ENCODE peak calls at places on chromosomes 4 and X, in seven cellular contexts. W is kidney, S is astrocyte of the spinal cord, T is Panc1, N is neural progenitor cell, K is epithelial cell of proximal tubule, L is fibroblast of mammary gland. J is an unnamed sample.

GRCh38 chr4:52983563-52984303 is 121.6 kb downstream of the RASL11B start:
- DNase-seq in W (no peak), S (peak), T (peak), N (peak), K (peak), L (peak), J (no peak)

GRCh38 chrX:153457136-153457825 is 11.4 kb upstream of the TREX2 start:
- DNase-seq in W (peak), S (no peak), T (no peak), N (no peak), K (no peak), L (no peak), J (no peak)

GRCh38 chr4:52968241-52968640 is 106.1 kb downstream of the RASL11B start:
- DNase-seq in W (no peak), S (no peak), T (no peak), N (no peak), K (no peak), L (no peak), J (no peak)

GRCh38 chr4:70705146-70705855 is 16.5 kb upstream of the RUFY3 start:
- DNase-seq in W (peak), S (peak), T (no peak), N (peak), K (no peak), L (peak), J (peak)

GRCh38 chrX:106037835-106038473 is 573 bp downstream of the SERPINA7 start:
- DNase-seq in W (no peak), S (no peak), T (no peak), N (no peak), K (no peak), L (no peak), J (no peak)

GRCh38 chrX:119871245-119871598 is 311 bp downstream of the RNF113A start:
- DNase-seq in W (peak), S (peak), T (peak), N (no peak), K (no peak), L (no peak), J (no peak)

GRCh38 chr4:384311-385010 is 46.8 kb downstream of the ZNF141 start:
- DNase-seq in W (no peak), S (no peak), T (no peak), N (no peak), K (no peak), L (no peak), J (no peak)

GRCh38 chr4:186203391-186203802 is 12.0 kb downstream of the CYP4V2 start:
- DNase-seq in W (no peak), S (no peak), T (no peak), N (no peak), K (no peak), L (no peak), J (no peak)

GRCh38 chrX:65407157-65407626 is 127.4 kb downstream of the LAS1L start:
- DNase-seq in W (no peak), S (no peak), T (no peak), N (peak), K (no peak), L (no peak), J (no peak)

GRCh38 chrX:10242036-10242435 is 85.3 kb downstream of the CLCN4 start:
- DNase-seq in W (no peak), S (no peak), T (no peak), N (no peak), K (no peak), L (no peak), J (no peak)

GRCh38 chr4:153252122-153252521 is 47.9 kb downstream of the TRIM2 start:
- DNase-seq in W (no peak), S (no peak), T (no peak), N (no peak), K (no peak), L (no peak), J (no peak)

GRCh38 chr4:140242357-140243284 is 88.6 kb upstream of the MAML3 start:
- DNase-seq in W (no peak), S (no peak), T (no peak), N (no peak), K (no peak), L (no peak), J (no peak)

GRCh38 chrX:9873952-9874351 is 87.7 kb downstream of the SHROOM2 start:
- DNase-seq in W (no peak), S (peak), T (peak), N (peak), K (no peak), L (no peak), J (peak)

GRCh38 chrX:141641138-141641537 is 51.6 kb downstream of the SPANXA2 start:
- DNase-seq in W (no peak), S (no peak), T (peak), N (no peak), K (no peak), L (no peak), J (no peak)

GRCh38 chr4:109368661-109369060 is 65.0 kb upstream of the SEC24B start:
- DNase-seq in W (no peak), S (peak), T (no peak), N (peak), K (no peak), L (no peak), J (no peak)

GRCh38 chrX:119817130-119817690 is 25.8 kb upstream of the RPL39 start:
- DNase-seq in W (no peak), S (no peak), T (no peak), N (no peak), K (no peak), L (peak), J (no peak)

GRCh38 chr4:139315221-139315675 is 13.0 kb upstream of the NDUFC1 start:
- DNase-seq in W (no peak), S (no peak), T (no peak), N (peak), K (peak), L (no peak), J (no peak)

GRCh38 chrX:68942141-68942540 is 113.3 kb downstream of the EFNB1 start:
- DNase-seq in W (no peak), S (no peak), T (no peak), N (no peak), K (no peak), L (no peak), J (peak)

GRCh38 chr4:158858410-158859189 is 89.8 kb downstream of the FNIP2 start:
- DNase-seq in W (no peak), S (peak), T (no peak), N (no peak), K (no peak), L (peak), J (no peak)

GRCh38 chr4:176357359-176358082 is 37.8 kb downstream of the SPCS3 start:
- DNase-seq in W (no peak), S (no peak), T (no peak), N (no peak), K (no peak), L (peak), J (no peak)
- H3K4me3 ChIP-seq in W (no peak), S (no peak), T (no peak), N (no peak), K (no peak), L (no peak), J (no peak)

GRCh38 chr4:173537628-173538147 is 7.7 kb upstream of the HAND2 start:
- DNase-seq in W (no peak), S (no peak), T (no peak), N (no peak), K (no peak), L (no peak), J (no peak)
- H3K4me3 ChIP-seq in W (no peak), S (no peak), T (peak), N (peak), K (no peak), L (peak), J (peak)

GRCh38 chr4:148515248-148515647 is 73.0 kb upstream of the NR3C2 start:
- DNase-seq in W (no peak), S (peak), T (no peak), N (no peak), K (peak), L (peak), J (no peak)

GRCh38 chr4:148510211-148510610 is 68.0 kb upstream of the NR3C2 start:
- DNase-seq in W (no peak), S (no peak), T (no peak), N (no peak), K (no peak), L (no peak), J (no peak)

GRCh38 chr4:148514041-148514440 is 71.8 kb upstream of the NR3C2 start:
- DNase-seq in W (no peak), S (no peak), T (no peak), N (no peak), K (no peak), L (peak), J (no peak)

DNA sequence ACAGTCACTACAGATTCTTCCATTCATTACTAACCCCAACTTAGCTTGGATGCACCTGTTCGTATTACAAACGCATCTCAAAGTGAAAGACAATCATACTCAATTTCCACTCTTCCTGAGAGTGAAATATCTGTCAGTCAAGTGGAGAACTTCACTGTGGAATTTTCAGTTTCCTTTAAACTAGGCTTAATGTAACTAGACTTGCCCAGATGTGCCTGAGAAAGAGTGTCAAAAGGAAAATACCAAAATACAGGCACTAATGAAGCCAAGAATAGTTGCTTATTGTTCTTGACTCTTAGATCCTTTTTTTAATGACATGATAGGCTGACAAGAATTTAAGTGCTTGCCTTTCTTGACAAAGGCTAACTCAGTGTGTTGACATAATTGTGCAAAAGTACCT is 72.4 kb upstream of the NR3C2 start:
- DNase-seq in W (no peak), S (no peak), T (no peak), N (no peak), K (no peak), L (no peak), J (no peak)
- H3K4me3 ChIP-seq in W (no peak), S (no peak), T (no peak), N (no peak), K (no peak), L (no peak), J (no peak)

GRCh38 chr4:88597970-88598369 is 5.7 kb downstream of the HERC3 start:
- DNase-seq in W (no peak), S (no peak), T (no peak), N (peak), K (no peak), L (no peak), J (no peak)

GRCh38 chr4:88599298-88599697 is 7.0 kb downstream of the HERC3 start:
- DNase-seq in W (no peak), S (peak), T (no peak), N (no peak), K (no peak), L (peak), J (no peak)

GRCh38 chr4:88599714-88600113 is 7.4 kb downstream of the HERC3 start:
- DNase-seq in W (no peak), S (no peak), T (no peak), N (no peak), K (no peak), L (no peak), J (no peak)

GRCh38 chr4:88604978-88605678 is 12.8 kb downstream of the HERC3 start:
- DNase-seq in W (no peak), S (no peak), T (no peak), N (no peak), K (no peak), L (no peak), J (no peak)

GRCh38 chr4:88600129-88600849 is 8.0 kb downstream of the HERC3 start:
- DNase-seq in W (no peak), S (peak), T (no peak), N (no peak), K (no peak), L (peak), J (no peak)
- H3K4me3 ChIP-seq in W (peak), S (no peak), T (no peak), N (no peak), K (peak), L (no peak), J (no peak)

DNA sequence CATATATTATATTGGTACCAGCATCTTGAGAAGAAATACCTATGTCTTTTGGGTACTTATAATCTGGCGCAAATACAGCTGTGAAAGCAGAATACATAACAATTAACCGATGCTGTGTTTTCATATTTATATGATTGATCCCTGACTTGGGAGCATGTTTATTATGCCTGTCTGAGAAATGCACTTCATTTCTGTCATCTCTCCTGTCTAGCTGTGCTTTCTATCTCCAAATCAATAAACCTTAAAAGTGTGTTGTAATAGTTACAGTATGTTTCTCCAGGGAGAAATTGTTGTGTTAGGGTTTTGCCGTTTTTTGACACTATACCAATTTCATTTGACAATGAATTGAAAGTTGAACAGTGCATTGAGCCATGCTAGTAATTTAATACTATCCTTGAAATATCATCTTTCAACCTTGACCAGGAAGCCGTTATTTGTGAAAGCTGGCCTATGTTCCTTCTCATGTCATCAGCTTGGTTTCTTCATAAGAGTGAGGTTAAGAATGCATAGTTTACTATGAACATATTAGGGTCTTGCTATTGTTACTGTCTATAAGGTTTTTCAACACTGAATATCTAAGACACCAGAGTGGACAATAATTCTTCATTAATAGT is 206.2 kb upstream of the PCDH18 start:
- DNase-seq in W (no peak), S (no peak), T (no peak), N (no peak), K (no peak), L (peak), J (no peak)
- H3K4me3 ChIP-seq in W (no peak), S (no peak), T (no peak), N (no peak), K (no peak), L (no peak), J (no peak)

DNA sequence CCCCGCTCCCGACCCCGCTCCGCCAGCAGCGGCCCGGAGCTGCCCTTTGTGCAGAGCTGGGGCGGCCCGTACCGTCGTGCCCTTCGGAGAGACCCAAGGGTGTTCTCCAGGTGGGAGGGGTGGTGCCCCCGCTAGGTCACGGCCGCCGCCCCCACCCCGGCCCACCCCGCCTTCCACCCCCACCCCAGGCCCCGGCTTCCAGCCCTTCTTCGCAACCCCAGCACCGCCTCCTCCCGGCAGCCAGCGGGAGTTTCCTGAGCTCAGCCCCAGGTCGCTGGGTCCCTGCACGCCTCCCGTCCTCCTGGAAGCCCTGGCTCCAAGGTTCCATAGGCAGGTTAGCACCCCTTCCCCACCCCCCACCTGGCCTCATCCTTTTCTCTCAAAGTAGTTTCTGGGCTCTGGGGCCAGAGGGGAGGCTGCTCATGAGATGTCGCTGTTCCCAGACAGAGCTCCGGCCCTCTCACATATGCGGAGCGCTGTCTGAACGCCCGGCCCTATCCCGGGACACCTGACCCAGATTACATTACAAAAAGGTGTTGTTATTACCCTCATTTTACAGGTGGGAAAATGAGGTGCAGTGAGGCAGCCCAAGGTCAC is 25.2 kb upstream of the FGFR3 start:
- DNase-seq in W (no peak), S (peak), T (no peak), N (peak), K (no peak), L (peak), J (peak)
- H3K4me3 ChIP-seq in W (peak), S (peak), T (peak), N (peak), K (peak), L (peak), J (peak)

DNA sequence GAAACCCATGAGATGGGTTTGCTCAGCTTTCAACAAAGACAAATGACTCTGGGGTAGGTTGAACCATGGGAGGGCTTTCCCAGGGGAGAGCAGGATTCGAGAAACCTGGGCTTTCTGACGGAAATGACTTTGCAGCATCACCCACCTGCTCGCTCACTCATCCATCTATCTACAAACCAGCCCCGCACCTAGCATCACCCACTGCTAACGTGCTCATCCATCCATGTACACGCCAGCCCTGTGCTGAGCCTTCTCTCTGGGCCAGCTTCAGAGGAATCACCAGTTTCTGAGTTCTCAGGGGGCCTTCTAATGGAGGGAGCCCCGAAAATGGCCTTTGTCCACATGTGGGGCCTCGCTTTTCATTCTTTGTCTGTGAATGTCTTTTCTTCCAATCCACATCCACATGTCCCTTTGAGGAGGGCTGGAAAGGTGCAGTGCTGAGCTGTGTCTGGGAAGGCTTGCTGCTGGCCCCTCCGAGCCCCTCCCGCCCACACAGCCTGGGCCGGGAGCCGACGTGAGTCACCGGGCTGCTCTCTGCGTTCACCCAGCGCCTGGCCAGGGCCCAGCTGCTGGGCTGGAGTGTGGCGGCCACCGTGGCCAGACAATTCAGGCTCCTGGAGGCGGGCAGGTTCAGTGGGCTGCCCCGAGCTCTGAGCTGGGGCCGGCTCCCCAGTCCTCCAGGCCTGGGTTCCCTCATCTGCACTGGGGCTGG is 14.7 kb downstream of the SORCS2 start:
- DNase-seq in W (peak), S (peak), T (no peak), N (peak), K (peak), L (peak), J (peak)
- H3K4me3 ChIP-seq in W (no peak), S (no peak), T (no peak), N (no peak), K (peak), L (peak), J (no peak)

GRCh38 chrX:63761639-63762038 is 23.4 kb downstream of the ARHGEF9 start:
- DNase-seq in W (no peak), S (no peak), T (no peak), N (no peak), K (no peak), L (no peak), J (no peak)
- H3K4me3 ChIP-seq in W (no peak), S (no peak), T (no peak), N (no peak), K (no peak), L (no peak), J (no peak)

GRCh38 chrX:47078129-47079043 is at the start of gene RGN:
- DNase-seq in W (peak), S (no peak), T (no peak), N (peak), K (no peak), L (no peak), J (peak)
- H3K4me3 ChIP-seq in W (peak), S (peak), T (peak), N (peak), K (peak), L (no peak), J (peak)

GRCh38 chrX:36978886-36979285 is 29.3 kb upstream of the FAM47C start:
- DNase-seq in W (no peak), S (peak), T (no peak), N (no peak), K (peak), L (peak), J (no peak)
- H3K4me3 ChIP-seq in W (no peak), S (no peak), T (no peak), N (no peak), K (no peak), L (no peak), J (no peak)